ENCODE peak calls at places on chromosome 12, in four cellular contexts. G is K562, L is GM12878, Y is SK-N-SH. I is an unnamed sample.

GRCh38 chr12:24911284-24911791 is 37.6 kb downstream of the BCAT1 start:
- DNase-seq in G (no peak), L (no peak), Y (no peak), I (no peak)

GRCh38 chr12:7354521-7354920 is 50.6 kb downstream of the ACSM4 start:
- DNase-seq in G (no peak), L (no peak), Y (no peak), I (no peak)

GRCh38 chr12:26298785-26299621 is 103.6 kb downstream of the SSPN start:
- DNase-seq in G (peak), L (peak), Y (peak), I (no peak)

GRCh38 chr12:103379670-103380069 is 116.1 kb downstream of the C12orf42 start:
- DNase-seq in G (no peak), L (no peak), Y (no peak), I (no peak)

GRCh38 chr12:77294016-77294415 is 228.6 kb upstream of the E2F7 start:
- DNase-seq in G (no peak), L (no peak), Y (no peak), I (no peak)

GRCh38 chr12:116495260-116495659 is 63.9 kb upstream of the MAP1LC3B2 start:
- DNase-seq in G (no peak), L (no peak), Y (no peak), I (no peak)

GRCh38 chr12:92356405-92356804 is 210.8 kb upstream of the BTG1 start:
- DNase-seq in G (no peak), L (no peak), Y (no peak), I (no peak)

GRCh38 chr12:119157528-119157927 is 21.2 kb upstream of the HSPB8 start:
- DNase-seq in G (no peak), L (no peak), Y (no peak), I (no peak)

GRCh38 chr12:93662961-93663728 is 14.0 kb upstream of the CRADD start:
- DNase-seq in G (no peak), L (no peak), Y (no peak), I (no peak)

GRCh38 chr12:46981627-46982026 is 97.8 kb upstream of the PCED1B start:
- DNase-seq in G (no peak), L (no peak), Y (no peak), I (no peak)

GRCh38 chr12:47885566-47885965 is 19.2 kb downstream of the VDR start:
- DNase-seq in G (no peak), L (no peak), Y (no peak), I (no peak)

GRCh38 chr12:54984602-54985376 is at the start of gene TESPA1:
- DNase-seq in G (no peak), L (peak), Y (no peak), I (no peak)

GRCh38 chr12:38144601-38145436 is 171.8 kb upstream of the ALG10B start:
- DNase-seq in G (no peak), L (no peak), Y (no peak), I (no peak)

GRCh38 chr12:106101798-106102197 is 37.0 kb downstream of the NUAK1 start:
- DNase-seq in G (no peak), L (no peak), Y (no peak), I (no peak)

GRCh38 chr12:64450057-64450640 is 1.8 kb upstream of the TBK1 start:
- DNase-seq in G (no peak), L (no peak), Y (no peak), I (no peak)

GRCh38 chr12:93880853-93881522 is 203.8 kb downstream of the CRADD start:
- DNase-seq in G (no peak), L (no peak), Y (no peak), I (no peak)

GRCh38 chr12:50590869-50591268 is 86.1 kb downstream of the DIP2B start:
- DNase-seq in G (no peak), L (no peak), Y (no peak), I (no peak)

GRCh38 chr12:109621271-109621671 is 47.7 kb downstream of the MVK start:
- DNase-seq in G (no peak), L (no peak), Y (no peak), I (no peak)

GRCh38 chr12:95637471-95638155 is 86.3 kb upstream of the USP44 start:
- DNase-seq in G (no peak), L (no peak), Y (no peak), I (no peak)

GRCh38 chr12:47938594-47938993 is 24.8 kb upstream of the TMEM106C start:
- DNase-seq in G (no peak), L (no peak), Y (no peak), I (no peak)

GRCh38 chr12:111434049-111434448 is 28.3 kb downstream of the SH2B3 start:
- DNase-seq in G (no peak), L (no peak), Y (no peak), I (no peak)

GRCh38 chr12:52044284-52044983 is 6.8 kb upstream of the NR4A1 start:
- DNase-seq in G (no peak), L (no peak), Y (no peak), I (no peak)

GRCh38 chr12:78406776-78407335 is 457.7 kb upstream of the SYT1 start:
- DNase-seq in G (no peak), L (peak), Y (no peak), I (no peak)

GRCh38 chr12:114762490-114763110 is 78.6 kb upstream of the TBX3 start:
- DNase-seq in G (no peak), L (no peak), Y (no peak), I (no peak)

DNA sequence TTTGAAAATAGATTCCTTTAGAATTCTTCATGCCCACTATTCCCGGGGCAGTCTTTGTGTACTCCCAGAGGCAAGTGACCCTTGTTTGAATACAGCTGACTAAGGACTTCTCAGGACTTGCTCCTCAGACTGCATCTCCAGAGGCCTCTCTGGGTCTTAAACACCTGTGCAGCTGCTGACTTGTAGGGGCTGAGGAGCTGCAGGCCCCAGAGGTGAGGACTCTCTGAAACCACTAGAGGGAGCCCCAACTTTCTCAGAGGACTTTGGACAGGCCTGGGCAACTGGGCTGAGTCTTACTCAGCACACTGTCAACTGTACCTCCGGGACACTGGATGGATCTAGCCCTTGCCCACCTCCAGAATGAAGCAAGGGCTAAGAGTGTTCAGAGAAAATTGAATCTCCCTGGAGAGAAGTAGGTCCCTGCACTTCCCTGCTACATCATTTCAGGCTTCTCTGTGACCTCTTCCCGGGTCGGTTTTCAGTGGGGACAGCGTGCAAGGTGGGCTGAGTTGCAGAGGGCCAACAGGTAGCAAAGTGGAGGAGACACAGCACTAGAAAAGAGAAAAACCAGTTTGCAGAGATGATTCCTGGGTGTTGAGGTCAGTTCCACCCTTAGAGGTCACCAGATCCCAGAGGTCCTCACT is 164.6 kb downstream of the TMEM117 start:
- DNase-seq in G (peak), L (no peak), Y (peak), I (peak)
- TF ChIP-seq USF1 in G (no peak), L (no peak), Y (no peak), I (no peak)

DNA sequence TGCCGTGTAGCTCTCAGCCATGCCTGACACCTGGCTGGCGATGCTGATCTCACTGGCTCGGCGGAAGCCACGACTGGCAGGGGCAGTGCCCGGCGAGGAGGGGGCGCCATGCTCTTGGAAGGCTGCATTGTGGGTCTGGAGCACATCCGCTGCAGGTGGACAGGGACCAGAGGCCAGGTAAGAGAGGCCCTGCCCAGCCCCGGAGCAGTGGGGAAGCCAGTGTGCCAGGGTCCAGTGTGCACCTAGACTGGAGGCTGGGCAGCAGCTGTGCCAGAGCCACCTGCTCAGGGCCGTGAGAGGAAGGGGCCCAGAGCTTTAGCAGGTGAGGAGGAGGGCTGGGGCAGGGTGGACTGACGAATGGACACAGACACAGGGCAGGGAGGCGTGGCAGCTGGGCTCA is 10.1 kb downstream of the ARL6IP4 start:
- DNase-seq in G (no peak), L (no peak), Y (no peak), I (no peak)
- TF ChIP-seq USF1 in G (no peak), L (no peak), Y (no peak), I (no peak)

DNA sequence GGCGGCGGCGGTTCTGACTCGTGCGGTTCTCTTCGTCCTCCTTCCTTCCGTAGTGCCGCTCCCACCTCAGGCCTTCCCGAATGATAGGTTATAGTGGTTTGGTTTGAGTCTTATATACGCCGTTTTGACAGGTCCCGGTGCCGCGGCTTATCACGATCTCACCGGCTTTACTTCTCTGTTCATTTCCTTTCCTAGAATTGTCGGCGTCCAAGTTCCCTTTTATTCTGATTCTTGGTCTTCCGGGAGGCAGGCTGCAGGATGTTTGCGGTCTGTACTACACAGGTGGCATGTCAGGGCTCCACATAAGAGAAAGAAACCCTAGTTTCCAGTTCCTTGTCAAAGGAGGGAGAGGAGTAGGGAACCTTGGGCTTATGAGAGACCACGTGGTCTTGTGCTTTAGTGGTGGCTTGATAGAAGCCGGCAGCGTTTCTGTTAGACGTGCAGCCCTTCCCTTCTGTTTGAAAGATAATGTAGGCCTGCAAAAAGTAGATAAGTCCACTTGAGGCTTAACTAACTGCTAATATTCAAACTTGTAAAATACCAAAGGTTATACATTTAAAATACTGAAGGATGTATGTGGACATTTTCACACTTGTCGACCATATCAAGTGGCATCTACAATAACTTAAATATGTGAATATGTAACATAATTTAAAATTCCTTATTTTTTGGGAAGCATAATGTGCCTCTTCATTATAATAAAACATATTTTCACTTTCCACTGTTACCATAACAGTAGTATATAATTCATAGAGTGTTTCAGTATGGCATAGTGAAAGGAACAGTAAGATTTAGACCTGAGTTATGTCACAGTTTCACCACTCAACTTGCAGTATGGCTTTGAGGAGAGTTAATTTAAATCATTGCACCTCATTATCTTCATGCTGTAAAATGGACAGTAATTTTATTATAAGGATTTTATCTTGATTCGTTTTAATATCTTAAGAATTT is 804 bp downstream of the USP15 start:
- DNase-seq in G (peak), L (peak), Y (peak), I (no peak)
- TF ChIP-seq USF1 in G (peak), L (peak), Y (peak), I (peak)

GRCh38 chr12:27900920-27901879 is 71.3 kb downstream of the PTHLH start:
- DNase-seq in G (no peak), L (peak), Y (no peak), I (no peak)
- TF ChIP-seq USF1 in G (no peak), L (no peak), Y (no peak), I (no peak)

GRCh38 chr12:124174406-124174805 is 120.5 kb upstream of the RFLNA start:
- DNase-seq in G (no peak), L (no peak), Y (no peak), I (no peak)
- TF ChIP-seq USF1 in G (no peak), L (no peak), Y (no peak), I (no peak)

GRCh38 chr12:131894981-131895639 is 688 bp downstream of the ULK1 start:
- DNase-seq in G (peak), L (no peak), Y (peak), I (no peak)
- TF ChIP-seq USF1 in G (no peak), L (no peak), Y (no peak), I (no peak)

GRCh38 chr12:101498252-101498651 is 23.1 kb downstream of the SPIC start:
- DNase-seq in G (no peak), L (no peak), Y (no peak), I (no peak)

GRCh38 chr12:101501410-101502045 is 26.4 kb downstream of the SPIC start:
- DNase-seq in G (no peak), L (no peak), Y (no peak), I (no peak)
- TF ChIP-seq USF1 in G (no peak), L (no peak), Y (no peak), I (no peak)

GRCh38 chr12:124727244-124727673 is 136.4 kb downstream of the SCARB1 start:
- DNase-seq in G (peak), L (no peak), Y (no peak), I (no peak)
- TF ChIP-seq USF1 in G (no peak), L (no peak), Y (no peak), I (no peak)

I was measured in WTC11.